ENCODE peak calls at places on chromosomes 2 and 18, in four cellular contexts. One of them, this sample, is unnamed.

GRCh38 chr2:71683070-71683469 is 229.7 kb downstream of the DYSF start:
- DNase-seq in WTC11: no peak
- DNase-seq in K562: no peak
- DNase-seq in HepG2: no peak
- DNase-seq in this sample: no peak

GRCh38 chr2:12769492-12770105 is 52.9 kb downstream of the TRIB2 start:
- DNase-seq in HepG2: no peak
- DNase-seq in K562: no peak
- DNase-seq in WTC11: no peak
- DNase-seq in this sample: no peak

GRCh38 chr2:3104261-3104660 is 273.4 kb downstream of the EIPR1 start:
- DNase-seq in HepG2: no peak
- DNase-seq in WTC11: no peak
- DNase-seq in K562: no peak
- DNase-seq in this sample: no peak

GRCh38 chr2:182949572-182950189 is 83.2 kb upstream of the FRZB start:
- DNase-seq in WTC11: no peak
- DNase-seq in K562: peak; percentile 77
- DNase-seq in HepG2: no peak
- DNase-seq in this sample: no peak

GRCh38 chr2:65070172-65070830 is 14.1 kb downstream of the CEP68 start:
- DNase-seq in HepG2: peak; percentile 84
- DNase-seq in K562: no peak
- DNase-seq in WTC11: no peak
- DNase-seq in this sample: no peak

GRCh38 chr2:38201784-38202183 is 125.8 kb upstream of the CYP1B1 start:
- DNase-seq in HepG2: no peak
- DNase-seq in K562: no peak
- DNase-seq in WTC11: no peak
- DNase-seq in this sample: no peak

GRCh38 chr2:164599954-164600589 is 21.2 kb downstream of the GRB14 start:
- DNase-seq in WTC11: peak; percentile 26
- DNase-seq in K562: peak; percentile 43
- DNase-seq in HepG2: peak; percentile 88
- DNase-seq in this sample: no peak

GRCh38 chr2:79638410-79638809 is 125.6 kb downstream of the CTNNA2 start:
- DNase-seq in WTC11: no peak
- DNase-seq in HepG2: no peak
- DNase-seq in K562: no peak
- DNase-seq in this sample: no peak

GRCh38 chr2:129913695-129914495 is 65.6 kb upstream of the RAB6C start:
- DNase-seq in HepG2: no peak
- DNase-seq in K562: no peak
- DNase-seq in WTC11: no peak
- DNase-seq in this sample: no peak

GRCh38 chr2:221527759-221528444 is 44.2 kb downstream of the EPHA4 start:
- DNase-seq in WTC11: no peak
- DNase-seq in K562: no peak
- DNase-seq in HepG2: peak; percentile 21
- DNase-seq in this sample: no peak

GRCh38 chr18:23238651-23239349 is 103.5 kb downstream of the CABLES1 start:
- DNase-seq in WTC11: no peak
- DNase-seq in HepG2: no peak
- DNase-seq in K562: no peak
- DNase-seq in this sample: no peak

GRCh38 chr2:2590796-2591541 is 259.9 kb upstream of the MYT1L start:
- DNase-seq in HepG2: no peak
- DNase-seq in K562: no peak
- DNase-seq in WTC11: no peak
- DNase-seq in this sample: no peak

GRCh38 chr2:7785700-7786099 is 868.5 kb downstream of the RNF144A start:
- DNase-seq in K562: no peak
- DNase-seq in HepG2: no peak
- DNase-seq in WTC11: no peak
- DNase-seq in this sample: no peak

GRCh38 chr18:43830905-43831304 is 553.6 kb upstream of the SYT4 start:
- DNase-seq in HepG2: no peak
- DNase-seq in K562: no peak
- DNase-seq in WTC11: no peak
- DNase-seq in this sample: no peak

GRCh38 chr2:74457129-74457548 is 1.1 kb upstream of the WBP1 start:
- DNase-seq in WTC11: no peak
- DNase-seq in HepG2: no peak
- DNase-seq in K562: no peak
- DNase-seq in this sample: no peak

GRCh38 chr2:201633862-201634261 is 9.4 kb downstream of the TMEM237 start:
- DNase-seq in K562: no peak
- DNase-seq in WTC11: no peak
- DNase-seq in HepG2: no peak
- DNase-seq in this sample: no peak

GRCh38 chr2:235727186-235727585 is 233.3 kb downstream of the AGAP1 start:
- DNase-seq in HepG2: no peak
- DNase-seq in WTC11: no peak
- DNase-seq in K562: no peak
- DNase-seq in this sample: no peak

GRCh38 chr2:128901572-128902391 is 583.1 kb upstream of the HS6ST1 start:
- DNase-seq in WTC11: no peak
- DNase-seq in HepG2: no peak
- DNase-seq in K562: no peak
- DNase-seq in this sample: no peak
- TF ChIP-seq NR2C2 in WTC11: no peak
- TF ChIP-seq NR2C2 in HepG2: no peak
- TF ChIP-seq NR2C2 in K562: no peak
- TF ChIP-seq NR2C2 in this sample: no peak

GRCh38 chr18:11857177-11857887 is 6.1 kb downstream of the CHMP1B start:
- DNase-seq in WTC11: no peak
- DNase-seq in HepG2: peak; percentile 95
- DNase-seq in K562: peak; percentile 73
- DNase-seq in this sample: no peak
- TF ChIP-seq NR2C2 in WTC11: no peak
- TF ChIP-seq NR2C2 in HepG2: no peak
- TF ChIP-seq NR2C2 in K562: no peak
- TF ChIP-seq NR2C2 in this sample: no peak

DNA sequence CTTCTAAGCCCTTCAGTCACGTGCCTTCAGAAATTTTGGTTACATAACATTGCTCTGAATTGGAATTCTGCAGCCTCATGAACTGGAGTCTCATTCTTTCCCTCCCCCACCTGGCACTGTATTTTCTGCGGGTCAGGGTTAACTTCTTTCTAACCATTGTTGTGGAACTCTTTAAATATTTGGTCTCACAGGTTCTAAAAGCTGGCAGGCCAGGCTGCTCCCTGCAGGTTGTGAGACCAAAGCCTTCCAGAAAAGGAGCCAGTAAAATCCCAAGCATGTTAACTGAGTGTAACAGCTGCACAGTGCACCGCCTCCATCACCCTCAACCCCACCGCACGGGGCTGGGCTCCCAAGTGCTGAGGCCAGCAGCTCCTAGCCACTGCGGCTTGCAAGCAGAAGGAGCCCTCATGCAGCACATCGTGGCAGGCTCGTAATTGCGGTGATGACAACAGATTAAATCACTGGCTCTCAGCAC is 174.1 kb upstream of the ALPP start:
- DNase-seq in HepG2: peak; percentile 77
- DNase-seq in K562: no peak
- DNase-seq in WTC11: no peak
- DNase-seq in this sample: no peak
- TF ChIP-seq NR2C2 in HepG2: no peak
- TF ChIP-seq NR2C2 in K562: no peak
- TF ChIP-seq NR2C2 in WTC11: no peak
- TF ChIP-seq NR2C2 in this sample: no peak

GRCh38 chr2:180739070-180739469 is 241.3 kb upstream of the UBE2E3 start:
- DNase-seq in WTC11: no peak
- DNase-seq in HepG2: no peak
- DNase-seq in K562: no peak
- DNase-seq in this sample: no peak

GRCh38 chr2:180742809-180743208 is 237.6 kb upstream of the UBE2E3 start:
- DNase-seq in HepG2: peak; percentile 34
- DNase-seq in WTC11: no peak
- DNase-seq in K562: no peak
- DNase-seq in this sample: no peak

GRCh38 chr2:180747728-180748127 is 232.7 kb upstream of the UBE2E3 start:
- DNase-seq in WTC11: no peak
- DNase-seq in HepG2: no peak
- DNase-seq in K562: no peak
- DNase-seq in this sample: no peak

GRCh38 chr2:180743412-180743811 is 237.0 kb upstream of the UBE2E3 start:
- DNase-seq in K562: no peak
- DNase-seq in HepG2: no peak
- DNase-seq in WTC11: no peak
- DNase-seq in this sample: no peak
- TF ChIP-seq NR2C2 in K562: no peak
- TF ChIP-seq NR2C2 in HepG2: no peak
- TF ChIP-seq NR2C2 in WTC11: no peak
- TF ChIP-seq NR2C2 in this sample: no peak

GRCh38 chr2:178704876-178705275 is 102.3 kb downstream of the TTN start:
- DNase-seq in HepG2: no peak
- DNase-seq in K562: no peak
- DNase-seq in WTC11: no peak
- DNase-seq in this sample: no peak

DNA sequence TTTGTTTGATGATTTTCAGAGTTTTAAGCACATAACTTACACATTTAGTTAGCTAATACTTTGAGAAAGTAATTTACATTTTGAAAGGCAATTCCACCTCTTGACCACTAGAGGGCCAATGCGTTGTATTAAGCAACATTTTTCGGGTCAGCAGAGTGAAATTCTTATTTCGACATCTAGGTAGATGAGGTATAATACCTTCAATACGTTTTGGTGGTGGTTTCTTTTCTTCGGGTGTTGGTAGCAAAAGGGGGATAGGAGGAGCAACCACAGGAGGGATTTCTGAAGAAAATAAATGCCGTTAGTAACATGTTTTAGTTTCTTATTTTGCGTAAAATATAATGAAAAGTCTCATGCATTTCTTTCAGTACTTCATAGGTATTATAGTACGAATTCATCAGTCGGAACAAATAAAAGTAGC is 106.3 kb downstream of the TTN start:
- DNase-seq in HepG2: peak; percentile 20
- DNase-seq in WTC11: no peak
- DNase-seq in K562: peak; percentile 49
- DNase-seq in this sample: no peak
- TF ChIP-seq NR2C2 in HepG2: no peak
- TF ChIP-seq NR2C2 in WTC11: no peak
- TF ChIP-seq NR2C2 in K562: no peak
- TF ChIP-seq NR2C2 in this sample: no peak

GRCh38 chr2:108271691-108272253 is 16.9 kb upstream of the SULT1C2 start:
- DNase-seq in K562: peak; percentile 19
- DNase-seq in HepG2: peak; percentile 81
- DNase-seq in WTC11: no peak
- DNase-seq in this sample: no peak
- TF ChIP-seq NR2C2 in K562: peak; percentile 48
- TF ChIP-seq NR2C2 in HepG2: peak; percentile 47
- TF ChIP-seq NR2C2 in WTC11: no peak
- TF ChIP-seq NR2C2 in this sample: no peak

GRCh38 chr2:232141591-232141990 is 180.1 kb downstream of the DIS3L2 start:
- DNase-seq in K562: no peak
- DNase-seq in HepG2: no peak
- DNase-seq in WTC11: no peak
- DNase-seq in this sample: no peak

GRCh38 chr2:232139171-232139594 is 177.7 kb downstream of the DIS3L2 start:
- DNase-seq in HepG2: no peak
- DNase-seq in K562: no peak
- DNase-seq in WTC11: no peak
- DNase-seq in this sample: no peak

GRCh38 chr2:232142502-232142901 is 181.0 kb downstream of the DIS3L2 start:
- DNase-seq in K562: no peak
- DNase-seq in HepG2: no peak
- DNase-seq in WTC11: no peak
- DNase-seq in this sample: no peak

GRCh38 chr2:232139786-232140562 is 178.5 kb downstream of the DIS3L2 start:
- DNase-seq in K562: no peak
- DNase-seq in WTC11: no peak
- DNase-seq in HepG2: peak; percentile 16
- DNase-seq in this sample: no peak

DNA sequence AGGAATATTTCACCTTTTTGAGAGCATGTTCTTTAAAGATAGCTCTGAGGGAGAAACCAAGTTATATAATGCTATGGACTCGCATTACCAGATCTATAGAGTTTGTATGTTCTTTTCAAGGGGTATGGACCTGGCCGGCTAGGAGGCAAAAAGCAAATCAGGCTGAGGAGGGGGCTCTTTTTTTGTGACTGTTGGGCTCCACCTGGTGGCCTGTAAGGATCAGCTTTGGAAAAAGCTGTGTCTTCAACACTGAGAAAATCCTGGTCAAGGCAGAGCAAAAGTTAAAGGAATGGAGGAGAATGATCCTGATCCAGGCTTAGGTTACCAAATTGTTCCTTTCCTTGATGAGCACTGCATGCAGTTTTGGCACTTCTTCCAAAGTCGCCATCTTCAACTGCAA is 180.5 kb downstream of the DIS3L2 start:
- DNase-seq in WTC11: peak; percentile 44
- DNase-seq in HepG2: peak; percentile 28
- DNase-seq in K562: peak; percentile 44
- DNase-seq in this sample: no peak
- TF ChIP-seq NR2C2 in WTC11: no peak
- TF ChIP-seq NR2C2 in HepG2: no peak
- TF ChIP-seq NR2C2 in K562: no peak
- TF ChIP-seq NR2C2 in this sample: no peak

GRCh38 chr2:239949079-239949478 is 76.1 kb downstream of the NDUFA10 start:
- DNase-seq in WTC11: no peak
- DNase-seq in HepG2: no peak
- DNase-seq in K562: no peak
- DNase-seq in this sample: no peak

GRCh38 chr2:239948100-239948881 is 76.9 kb downstream of the NDUFA10 start:
- DNase-seq in WTC11: no peak
- DNase-seq in K562: no peak
- DNase-seq in HepG2: no peak
- DNase-seq in this sample: no peak

GRCh38 chr2:239946570-239947311 is 78.4 kb downstream of the NDUFA10 start:
- DNase-seq in K562: no peak
- DNase-seq in HepG2: no peak
- DNase-seq in WTC11: no peak
- DNase-seq in this sample: no peak

GRCh38 chr2:239945751-239946569 is 79.2 kb downstream of the NDUFA10 start:
- DNase-seq in WTC11: no peak
- DNase-seq in K562: no peak
- DNase-seq in HepG2: no peak
- DNase-seq in this sample: no peak

DNA sequence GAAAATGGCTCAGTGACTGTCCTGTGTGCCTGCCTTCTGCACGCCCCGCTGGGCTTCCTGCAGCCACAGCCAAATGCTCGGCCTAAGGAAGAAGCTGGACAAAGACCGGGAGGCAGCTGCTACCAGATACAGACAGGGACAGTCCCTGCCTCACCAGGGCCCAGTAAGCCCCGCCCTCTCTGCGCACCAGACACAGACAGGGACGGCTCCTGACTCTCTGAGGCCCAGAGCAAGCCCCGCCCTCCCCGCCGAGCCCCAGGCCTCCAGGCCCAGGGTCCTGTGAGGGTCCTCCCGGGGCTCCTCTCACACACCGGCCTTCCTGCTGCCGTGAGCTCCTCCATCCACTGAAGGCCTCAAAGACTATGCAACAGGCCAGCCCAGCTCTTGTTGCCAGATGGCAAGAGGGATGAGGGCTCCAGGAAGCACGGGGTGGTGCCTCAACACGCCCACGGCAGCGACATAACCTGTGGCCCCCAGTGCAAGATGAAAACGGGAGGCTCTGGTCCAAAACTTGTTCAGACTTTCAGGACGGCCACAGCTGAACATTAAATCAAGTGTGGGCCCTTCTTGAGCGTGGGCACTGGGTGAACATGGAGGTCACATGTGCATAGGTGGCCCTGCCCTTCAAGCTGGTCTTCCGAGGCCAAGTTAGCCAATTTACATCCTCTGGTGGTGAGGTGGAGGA is 77.6 kb downstream of the NDUFA10 start:
- DNase-seq in HepG2: no peak
- DNase-seq in WTC11: no peak
- DNase-seq in K562: no peak
- DNase-seq in this sample: no peak
- TF ChIP-seq NR2C2 in HepG2: no peak
- TF ChIP-seq NR2C2 in WTC11: no peak
- TF ChIP-seq NR2C2 in K562: no peak
- TF ChIP-seq NR2C2 in this sample: no peak

This sample was measured in GM12878.